ENCODE peak calls at places on chromosomes 13 and 19, in ten cellular contexts. One of them, this sample, is unnamed.

GRCh38 chr19:18292810-18293641 is 11.6 kb upstream of the JUND start:
- DNase-seq in iris pigment epithelial cell: peak
- DNase-seq in lower leg skin: peak
- DNase-seq in HAP-1: peak
- DNase-seq in RPMI8226: peak
- DNase-seq in LHCN-M2: no peak
- DNase-seq in neural crest cell: peak
- DNase-seq in activated CD4-positive, alpha-beta T cell treated with anti-CD3 and anti-CD28 coated beads, Interleukin-2, amount 50 U/mL, for 1 hour: no peak
- DNase-seq in NCI-H2029: peak
- DNase-seq in NCI-H510A: peak
- DNase-seq in this sample: peak

GRCh38 chr13:79711631-79712030 is 230.7 kb downstream of the NDFIP2 start:
- DNase-seq in iris pigment epithelial cell: no peak
- DNase-seq in lower leg skin: peak
- DNase-seq in HAP-1: no peak
- DNase-seq in RPMI8226: no peak
- DNase-seq in LHCN-M2: no peak
- DNase-seq in neural crest cell: no peak
- DNase-seq in activated CD4-positive, alpha-beta T cell treated with anti-CD3 and anti-CD28 coated beads, Interleukin-2, amount 50 U/mL, for 1 hour: no peak
- DNase-seq in NCI-H2029: no peak
- DNase-seq in NCI-H510A: no peak
- DNase-seq in this sample: no peak

GRCh38 chr19:41876847-41877489 is at the start of gene CD79A:
- DNase-seq in iris pigment epithelial cell: no peak
- DNase-seq in lower leg skin: no peak
- DNase-seq in HAP-1: no peak
- DNase-seq in RPMI8226: no peak
- DNase-seq in LHCN-M2: no peak
- DNase-seq in neural crest cell: no peak
- DNase-seq in activated CD4-positive, alpha-beta T cell treated with anti-CD3 and anti-CD28 coated beads, Interleukin-2, amount 50 U/mL, for 1 hour: no peak
- DNase-seq in NCI-H2029: no peak
- DNase-seq in NCI-H510A: no peak
- DNase-seq in this sample: no peak

GRCh38 chr19:15371786-15372380 is 7.7 kb downstream of the AKAP8 start:
- DNase-seq in iris pigment epithelial cell: no peak
- DNase-seq in lower leg skin: no peak
- DNase-seq in HAP-1: no peak
- DNase-seq in RPMI8226: no peak
- DNase-seq in LHCN-M2: no peak
- DNase-seq in neural crest cell: no peak
- DNase-seq in activated CD4-positive, alpha-beta T cell treated with anti-CD3 and anti-CD28 coated beads, Interleukin-2, amount 50 U/mL, for 1 hour: no peak
- DNase-seq in NCI-H2029: no peak
- DNase-seq in NCI-H510A: no peak
- DNase-seq in this sample: no peak

GRCh38 chr19:6711605-6712004 is 8.8 kb downstream of the C3 start:
- DNase-seq in iris pigment epithelial cell: no peak
- DNase-seq in lower leg skin: no peak
- DNase-seq in HAP-1: no peak
- DNase-seq in RPMI8226: no peak
- DNase-seq in LHCN-M2: no peak
- DNase-seq in neural crest cell: no peak
- DNase-seq in activated CD4-positive, alpha-beta T cell treated with anti-CD3 and anti-CD28 coated beads, Interleukin-2, amount 50 U/mL, for 1 hour: no peak
- DNase-seq in NCI-H2029: no peak
- DNase-seq in NCI-H510A: no peak
- DNase-seq in this sample: no peak

GRCh38 chr13:77535448-77535847 is at the start of gene SCEL:
- DNase-seq in iris pigment epithelial cell: no peak
- DNase-seq in lower leg skin: no peak
- DNase-seq in HAP-1: no peak
- DNase-seq in RPMI8226: no peak
- DNase-seq in LHCN-M2: no peak
- DNase-seq in neural crest cell: no peak
- DNase-seq in activated CD4-positive, alpha-beta T cell treated with anti-CD3 and anti-CD28 coated beads, Interleukin-2, amount 50 U/mL, for 1 hour: no peak
- DNase-seq in NCI-H2029: no peak
- DNase-seq in NCI-H510A: no peak
- DNase-seq in this sample: no peak

GRCh38 chr19:18226956-18227780 is 930 bp upstream of the PDE4C start:
- DNase-seq in iris pigment epithelial cell: no peak
- DNase-seq in lower leg skin: no peak
- DNase-seq in HAP-1: no peak
- DNase-seq in RPMI8226: no peak
- DNase-seq in LHCN-M2: no peak
- DNase-seq in neural crest cell: no peak
- DNase-seq in activated CD4-positive, alpha-beta T cell treated with anti-CD3 and anti-CD28 coated beads, Interleukin-2, amount 50 U/mL, for 1 hour: no peak
- DNase-seq in NCI-H2029: no peak
- DNase-seq in NCI-H510A: no peak
- DNase-seq in this sample: no peak

GRCh38 chr13:82848766-82849165 is 1033.5 kb downstream of the SLITRK1 start:
- DNase-seq in iris pigment epithelial cell: no peak
- DNase-seq in lower leg skin: no peak
- DNase-seq in HAP-1: no peak
- DNase-seq in RPMI8226: no peak
- DNase-seq in LHCN-M2: no peak
- DNase-seq in neural crest cell: no peak
- DNase-seq in activated CD4-positive, alpha-beta T cell treated with anti-CD3 and anti-CD28 coated beads, Interleukin-2, amount 50 U/mL, for 1 hour: no peak
- DNase-seq in NCI-H2029: no peak
- DNase-seq in NCI-H510A: no peak
- DNase-seq in this sample: no peak

GRCh38 chr13:82947121-82948077 is 934.9 kb downstream of the SLITRK1 start:
- DNase-seq in iris pigment epithelial cell: peak
- DNase-seq in lower leg skin: no peak
- DNase-seq in HAP-1: no peak
- DNase-seq in RPMI8226: no peak
- DNase-seq in LHCN-M2: no peak
- DNase-seq in neural crest cell: no peak
- DNase-seq in activated CD4-positive, alpha-beta T cell treated with anti-CD3 and anti-CD28 coated beads, Interleukin-2, amount 50 U/mL, for 1 hour: no peak
- DNase-seq in NCI-H2029: no peak
- DNase-seq in NCI-H510A: no peak
- DNase-seq in this sample: peak

GRCh38 chr13:113437408-113438010 is 15.8 kb downstream of the ADPRHL1 start:
- DNase-seq in iris pigment epithelial cell: no peak
- DNase-seq in lower leg skin: no peak
- DNase-seq in HAP-1: no peak
- DNase-seq in RPMI8226: no peak
- DNase-seq in LHCN-M2: no peak
- DNase-seq in neural crest cell: peak
- DNase-seq in activated CD4-positive, alpha-beta T cell treated with anti-CD3 and anti-CD28 coated beads, Interleukin-2, amount 50 U/mL, for 1 hour: no peak
- DNase-seq in NCI-H2029: no peak
- DNase-seq in NCI-H510A: no peak
- DNase-seq in this sample: no peak

GRCh38 chr13:107124730-107125129 is 556.8 kb upstream of the ARGLU1 start:
- DNase-seq in iris pigment epithelial cell: no peak
- DNase-seq in lower leg skin: no peak
- DNase-seq in HAP-1: no peak
- DNase-seq in RPMI8226: no peak
- DNase-seq in LHCN-M2: no peak
- DNase-seq in neural crest cell: no peak
- DNase-seq in activated CD4-positive, alpha-beta T cell treated with anti-CD3 and anti-CD28 coated beads, Interleukin-2, amount 50 U/mL, for 1 hour: no peak
- DNase-seq in NCI-H2029: no peak
- DNase-seq in NCI-H510A: no peak
- DNase-seq in this sample: no peak

GRCh38 chr13:103386341-103386740 is 320.1 kb upstream of the SLC10A2 start:
- DNase-seq in iris pigment epithelial cell: peak
- DNase-seq in lower leg skin: no peak
- DNase-seq in HAP-1: no peak
- DNase-seq in RPMI8226: no peak
- DNase-seq in LHCN-M2: no peak
- DNase-seq in neural crest cell: no peak
- DNase-seq in activated CD4-positive, alpha-beta T cell treated with anti-CD3 and anti-CD28 coated beads, Interleukin-2, amount 50 U/mL, for 1 hour: no peak
- DNase-seq in NCI-H2029: no peak
- DNase-seq in NCI-H510A: no peak
- DNase-seq in this sample: no peak

GRCh38 chr13:60398438-60398891 is 1.4 kb downstream of the TDRD3 start:
- DNase-seq in iris pigment epithelial cell: no peak
- DNase-seq in lower leg skin: no peak
- DNase-seq in HAP-1: no peak
- DNase-seq in RPMI8226: no peak
- DNase-seq in LHCN-M2: no peak
- DNase-seq in neural crest cell: no peak
- DNase-seq in activated CD4-positive, alpha-beta T cell treated with anti-CD3 and anti-CD28 coated beads, Interleukin-2, amount 50 U/mL, for 1 hour: no peak
- DNase-seq in NCI-H2029: no peak
- DNase-seq in NCI-H510A: no peak
- DNase-seq in this sample: peak